ENCODE peak calls at places on chromosome 1, in seven cellular contexts. One of them, this sample, is unnamed.

GRCh38 chr1:21022279-21023040 is 154.2 kb downstream of the EIF4G3 start:
- DNase-seq in caudate nucleus: no peak
- DNase-seq in CD8-positive, alpha-beta memory T cell: no peak
- DNase-seq in effector memory CD4-positive, alpha-beta T cell: no peak
- DNase-seq in colonic mucosa: peak; percentile 72
- DNase-seq in dorsolateral prefrontal cortex: peak; percentile 35
- DNase-seq in RWPE1: peak; percentile 82
- DNase-seq in this sample: no peak

GRCh38 chr1:205285391-205286101 is 36.0 kb downstream of the NUAK2 start:
- DNase-seq in dorsolateral prefrontal cortex: no peak
- DNase-seq in effector memory CD4-positive, alpha-beta T cell: peak; percentile 32
- DNase-seq in RWPE1: no peak
- DNase-seq in colonic mucosa: no peak
- DNase-seq in caudate nucleus: no peak
- DNase-seq in CD8-positive, alpha-beta memory T cell: peak; percentile 40
- DNase-seq in this sample: no peak

GRCh38 chr1:30778156-30778978 is 20.8 kb upstream of the LAPTM5 start:
- DNase-seq in dorsolateral prefrontal cortex: peak; percentile 77
- DNase-seq in colonic mucosa: peak; percentile 54
- DNase-seq in CD8-positive, alpha-beta memory T cell: no peak
- DNase-seq in RWPE1: peak; percentile 84
- DNase-seq in effector memory CD4-positive, alpha-beta T cell: no peak
- DNase-seq in caudate nucleus: peak; percentile 32
- DNase-seq in this sample: no peak

GRCh38 chr1:145908653-145909052 is 1.2 kb downstream of the ITGA10 start:
- DNase-seq in RWPE1: no peak
- DNase-seq in colonic mucosa: no peak
- DNase-seq in CD8-positive, alpha-beta memory T cell: no peak
- DNase-seq in dorsolateral prefrontal cortex: no peak
- DNase-seq in effector memory CD4-positive, alpha-beta T cell: no peak
- DNase-seq in caudate nucleus: no peak
- DNase-seq in this sample: peak; percentile 5

GRCh38 chr1:228974296-228974695 is 239.0 kb downstream of the RHOU start:
- DNase-seq in dorsolateral prefrontal cortex: no peak
- DNase-seq in caudate nucleus: no peak
- DNase-seq in CD8-positive, alpha-beta memory T cell: no peak
- DNase-seq in RWPE1: no peak
- DNase-seq in effector memory CD4-positive, alpha-beta T cell: no peak
- DNase-seq in colonic mucosa: no peak
- DNase-seq in this sample: no peak

GRCh38 chr1:23545851-23546250 is 13.4 kb downstream of the ID3 start:
- DNase-seq in caudate nucleus: no peak
- DNase-seq in colonic mucosa: peak; percentile 68
- DNase-seq in RWPE1: no peak
- DNase-seq in effector memory CD4-positive, alpha-beta T cell: no peak
- DNase-seq in CD8-positive, alpha-beta memory T cell: no peak
- DNase-seq in dorsolateral prefrontal cortex: no peak
- DNase-seq in this sample: no peak

GRCh38 chr1:228972576-228972975 is 237.3 kb downstream of the RHOU start:
- DNase-seq in effector memory CD4-positive, alpha-beta T cell: no peak
- DNase-seq in RWPE1: no peak
- DNase-seq in dorsolateral prefrontal cortex: no peak
- DNase-seq in colonic mucosa: no peak
- DNase-seq in CD8-positive, alpha-beta memory T cell: no peak
- DNase-seq in caudate nucleus: no peak
- DNase-seq in this sample: no peak

GRCh38 chr1:202112864-202113689 is 9.6 kb upstream of the GPR37L1 start:
- DNase-seq in CD8-positive, alpha-beta memory T cell: no peak
- DNase-seq in colonic mucosa: peak; percentile 73
- DNase-seq in RWPE1: no peak
- DNase-seq in dorsolateral prefrontal cortex: no peak
- DNase-seq in effector memory CD4-positive, alpha-beta T cell: no peak
- DNase-seq in caudate nucleus: no peak
- DNase-seq in this sample: no peak

GRCh38 chr1:245389878-245390277 is 235.1 kb downstream of the KIF26B start:
- DNase-seq in colonic mucosa: no peak
- DNase-seq in CD8-positive, alpha-beta memory T cell: no peak
- DNase-seq in effector memory CD4-positive, alpha-beta T cell: no peak
- DNase-seq in RWPE1: no peak
- DNase-seq in dorsolateral prefrontal cortex: no peak
- DNase-seq in caudate nucleus: no peak
- DNase-seq in this sample: no peak

GRCh38 chr1:164726235-164726634 is 167.3 kb downstream of the PBX1 start:
- DNase-seq in colonic mucosa: no peak
- DNase-seq in dorsolateral prefrontal cortex: no peak
- DNase-seq in RWPE1: no peak
- DNase-seq in caudate nucleus: no peak
- DNase-seq in CD8-positive, alpha-beta memory T cell: no peak
- DNase-seq in effector memory CD4-positive, alpha-beta T cell: no peak
- DNase-seq in this sample: no peak

GRCh38 chr1:99650773-99651437 is 5.0 kb downstream of the PALMD start:
- DNase-seq in dorsolateral prefrontal cortex: no peak
- DNase-seq in effector memory CD4-positive, alpha-beta T cell: no peak
- DNase-seq in colonic mucosa: no peak
- DNase-seq in RWPE1: no peak
- DNase-seq in caudate nucleus: no peak
- DNase-seq in CD8-positive, alpha-beta memory T cell: no peak
- DNase-seq in this sample: no peak

GRCh38 chr1:117164209-117164608 is 42.7 kb upstream of the TRIM45 start:
- DNase-seq in RWPE1: no peak
- DNase-seq in effector memory CD4-positive, alpha-beta T cell: no peak
- DNase-seq in CD8-positive, alpha-beta memory T cell: no peak
- DNase-seq in caudate nucleus: no peak
- DNase-seq in colonic mucosa: no peak
- DNase-seq in dorsolateral prefrontal cortex: no peak
- DNase-seq in this sample: no peak

GRCh38 chr1:180291004-180291403 is 60.9 kb downstream of the LHX4 start:
- DNase-seq in colonic mucosa: peak; percentile 30
- DNase-seq in effector memory CD4-positive, alpha-beta T cell: no peak
- DNase-seq in dorsolateral prefrontal cortex: no peak
- DNase-seq in caudate nucleus: no peak
- DNase-seq in RWPE1: no peak
- DNase-seq in CD8-positive, alpha-beta memory T cell: no peak
- DNase-seq in this sample: no peak

GRCh38 chr1:18107671-18108312 is at the start of gene IGSF21:
- DNase-seq in colonic mucosa: no peak
- DNase-seq in dorsolateral prefrontal cortex: no peak
- DNase-seq in RWPE1: no peak
- DNase-seq in effector memory CD4-positive, alpha-beta T cell: no peak
- DNase-seq in caudate nucleus: no peak
- DNase-seq in CD8-positive, alpha-beta memory T cell: no peak
- DNase-seq in this sample: peak; percentile 39

GRCh38 chr1:26862781-26863676 is at the start of gene SFN:
- DNase-seq in caudate nucleus: peak; percentile 32
- DNase-seq in RWPE1: peak; percentile 91
- DNase-seq in CD8-positive, alpha-beta memory T cell: peak; percentile 22
- DNase-seq in dorsolateral prefrontal cortex: no peak
- DNase-seq in effector memory CD4-positive, alpha-beta T cell: peak; percentile 30
- DNase-seq in colonic mucosa: peak; percentile 93
- DNase-seq in this sample: peak; percentile 47

GRCh38 chr1:234530641-234531040 is 51.7 kb upstream of the TARBP1 start:
- DNase-seq in RWPE1: no peak
- DNase-seq in CD8-positive, alpha-beta memory T cell: no peak
- DNase-seq in caudate nucleus: no peak
- DNase-seq in dorsolateral prefrontal cortex: no peak
- DNase-seq in colonic mucosa: no peak
- DNase-seq in effector memory CD4-positive, alpha-beta T cell: no peak
- DNase-seq in this sample: no peak

GRCh38 chr1:234528073-234528865 is 49.3 kb upstream of the TARBP1 start:
- DNase-seq in effector memory CD4-positive, alpha-beta T cell: no peak
- DNase-seq in caudate nucleus: no peak
- DNase-seq in CD8-positive, alpha-beta memory T cell: no peak
- DNase-seq in dorsolateral prefrontal cortex: no peak
- DNase-seq in RWPE1: no peak
- DNase-seq in colonic mucosa: no peak
- DNase-seq in this sample: no peak

GRCh38 chr1:234529661-234530237 is 50.8 kb upstream of the TARBP1 start:
- DNase-seq in dorsolateral prefrontal cortex: no peak
- DNase-seq in RWPE1: no peak
- DNase-seq in effector memory CD4-positive, alpha-beta T cell: no peak
- DNase-seq in CD8-positive, alpha-beta memory T cell: no peak
- DNase-seq in caudate nucleus: no peak
- DNase-seq in colonic mucosa: no peak
- DNase-seq in this sample: no peak

GRCh38 chr1:234527346-234527745 is 48.4 kb upstream of the TARBP1 start:
- DNase-seq in colonic mucosa: no peak
- DNase-seq in CD8-positive, alpha-beta memory T cell: no peak
- DNase-seq in RWPE1: no peak
- DNase-seq in effector memory CD4-positive, alpha-beta T cell: no peak
- DNase-seq in caudate nucleus: no peak
- DNase-seq in dorsolateral prefrontal cortex: no peak
- DNase-seq in this sample: no peak

GRCh38 chr1:234529095-234529494 is 50.1 kb upstream of the TARBP1 start:
- DNase-seq in caudate nucleus: no peak
- DNase-seq in colonic mucosa: no peak
- DNase-seq in RWPE1: no peak
- DNase-seq in effector memory CD4-positive, alpha-beta T cell: no peak
- DNase-seq in CD8-positive, alpha-beta memory T cell: no peak
- DNase-seq in dorsolateral prefrontal cortex: no peak
- DNase-seq in this sample: no peak
- H3K27ac ChIP-seq in caudate nucleus: peak overlapping the region; percentile 45
- H3K27ac ChIP-seq in colonic mucosa: peak overlapping the region; percentile 32
- H3K27ac ChIP-seq in RWPE1: no peak overlapping the region
- H3K27ac ChIP-seq in effector memory CD4-positive, alpha-beta T cell: no peak overlapping the region
- H3K27ac ChIP-seq in CD8-positive, alpha-beta memory T cell: no peak overlapping the region
- H3K27ac ChIP-seq in dorsolateral prefrontal cortex: peak overlapping the region; percentile 56
- H3K27ac ChIP-seq in this sample: no peak overlapping the region

DNA sequence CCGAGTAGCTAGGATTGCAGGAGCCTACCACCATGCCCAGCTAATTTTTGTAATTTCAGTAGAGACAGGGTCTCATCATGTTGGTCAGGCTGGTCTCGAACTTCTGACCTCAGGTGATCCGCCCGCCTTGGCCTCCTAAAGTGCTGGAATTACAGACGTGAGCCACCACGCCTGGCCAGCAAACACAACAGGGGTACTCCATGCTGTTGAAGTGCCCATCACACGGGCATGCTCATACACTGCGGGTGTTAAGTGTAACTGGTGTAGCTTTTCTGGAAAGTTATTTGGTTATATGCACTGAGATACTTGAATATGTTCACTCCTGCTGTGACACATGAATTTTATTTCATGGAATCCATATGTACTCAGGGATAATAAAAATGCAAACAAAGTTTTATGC is 9.3 kb downstream of the SRSF4 start:
- DNase-seq in colonic mucosa: no peak
- DNase-seq in RWPE1: no peak
- DNase-seq in dorsolateral prefrontal cortex: no peak
- DNase-seq in CD8-positive, alpha-beta memory T cell: no peak
- DNase-seq in effector memory CD4-positive, alpha-beta T cell: no peak
- DNase-seq in caudate nucleus: no peak
- DNase-seq in this sample: no peak
- H3K27ac ChIP-seq in colonic mucosa: no peak overlapping the region
- H3K27ac ChIP-seq in RWPE1: no peak overlapping the region
- H3K27ac ChIP-seq in dorsolateral prefrontal cortex: no peak overlapping the region
- H3K27ac ChIP-seq in CD8-positive, alpha-beta memory T cell: no peak overlapping the region
- H3K27ac ChIP-seq in effector memory CD4-positive, alpha-beta T cell: no peak overlapping the region
- H3K27ac ChIP-seq in caudate nucleus: no peak overlapping the region
- H3K27ac ChIP-seq in this sample: no peak overlapping the region

GRCh38 chr1:165891461-165891860 is 64.0 kb downstream of the UCK2 start:
- DNase-seq in CD8-positive, alpha-beta memory T cell: no peak
- DNase-seq in dorsolateral prefrontal cortex: no peak
- DNase-seq in RWPE1: no peak
- DNase-seq in colonic mucosa: no peak
- DNase-seq in effector memory CD4-positive, alpha-beta T cell: no peak
- DNase-seq in caudate nucleus: no peak
- DNase-seq in this sample: no peak
- H3K27ac ChIP-seq in CD8-positive, alpha-beta memory T cell: no peak overlapping the region
- H3K27ac ChIP-seq in dorsolateral prefrontal cortex: no peak overlapping the region
- H3K27ac ChIP-seq in RWPE1: no peak overlapping the region
- H3K27ac ChIP-seq in colonic mucosa: no peak overlapping the region
- H3K27ac ChIP-seq in effector memory CD4-positive, alpha-beta T cell: no peak overlapping the region
- H3K27ac ChIP-seq in caudate nucleus: no peak overlapping the region
- H3K27ac ChIP-seq in this sample: peak overlapping the region; percentile 53

DNA sequence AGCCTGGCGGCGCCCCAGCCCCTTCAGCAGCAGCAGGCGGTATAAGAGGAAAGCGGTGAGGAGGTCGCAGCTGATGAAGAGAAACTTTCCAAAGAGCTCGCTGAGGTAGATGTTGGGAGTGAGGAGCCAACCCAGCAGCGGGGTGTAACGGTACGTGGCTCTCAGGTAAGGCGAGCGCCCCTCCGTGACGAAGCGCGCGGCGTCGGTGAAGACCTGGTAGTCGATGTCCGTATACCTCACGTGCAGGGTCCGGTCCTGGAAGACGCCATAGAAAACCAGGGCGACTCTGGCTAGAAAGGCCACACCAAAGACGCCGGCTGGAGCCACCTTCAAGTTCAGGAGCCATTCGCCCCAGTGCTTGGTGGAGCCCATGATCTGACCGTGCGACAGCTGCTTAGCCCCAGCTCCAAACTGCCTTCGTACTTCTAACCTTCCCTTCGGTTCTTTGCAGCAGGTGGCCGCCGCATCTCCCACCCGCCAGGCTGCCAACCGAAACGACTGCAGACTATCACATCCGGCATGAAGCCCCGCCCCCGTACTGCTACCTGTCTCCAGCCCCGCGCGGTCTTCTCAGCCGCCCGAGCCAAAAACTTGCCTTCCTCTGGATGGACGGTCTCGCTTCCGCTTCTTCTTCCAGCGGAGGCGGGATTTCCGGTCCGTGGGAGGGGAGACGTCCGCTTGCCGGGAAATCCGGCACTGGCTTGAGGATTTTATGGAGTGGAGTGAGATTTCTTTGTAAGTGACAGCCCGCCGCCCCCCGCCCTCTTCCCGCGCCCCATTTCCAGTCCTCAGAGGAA is at the start of gene PIGM:
- DNase-seq in CD8-positive, alpha-beta memory T cell: peak; percentile 92
- DNase-seq in dorsolateral prefrontal cortex: peak; percentile 93
- DNase-seq in caudate nucleus: peak; percentile 81
- DNase-seq in RWPE1: peak; percentile 96
- DNase-seq in colonic mucosa: peak; percentile 98
- DNase-seq in effector memory CD4-positive, alpha-beta T cell: peak; percentile 85
- DNase-seq in this sample: peak; percentile 100
- H3K27ac ChIP-seq in CD8-positive, alpha-beta memory T cell: peak within 1 kb of the TSS; percentile 58
- H3K27ac ChIP-seq in dorsolateral prefrontal cortex: peak within 1 kb of the TSS; percentile 78
- H3K27ac ChIP-seq in caudate nucleus: peak within 1 kb of the TSS; percentile 39
- H3K27ac ChIP-seq in RWPE1: peak within 1 kb of the TSS; percentile 78
- H3K27ac ChIP-seq in colonic mucosa: peak within 1 kb of the TSS; percentile 46
- H3K27ac ChIP-seq in effector memory CD4-positive, alpha-beta T cell: peak within 1 kb of the TSS; percentile 64
- H3K27ac ChIP-seq in this sample: peak within 1 kb of the TSS; percentile 53

GRCh38 chr1:41914515-41914914 is 4.2 kb downstream of the HIVEP3 start:
- DNase-seq in dorsolateral prefrontal cortex: no peak
- DNase-seq in colonic mucosa: no peak
- DNase-seq in CD8-positive, alpha-beta memory T cell: no peak
- DNase-seq in caudate nucleus: no peak
- DNase-seq in effector memory CD4-positive, alpha-beta T cell: no peak
- DNase-seq in RWPE1: no peak
- DNase-seq in this sample: no peak
- H3K27ac ChIP-seq in dorsolateral prefrontal cortex: no peak overlapping the region
- H3K27ac ChIP-seq in colonic mucosa: no peak overlapping the region
- H3K27ac ChIP-seq in CD8-positive, alpha-beta memory T cell: peak overlapping the region; percentile 14
- H3K27ac ChIP-seq in caudate nucleus: no peak overlapping the region
- H3K27ac ChIP-seq in effector memory CD4-positive, alpha-beta T cell: peak overlapping the region; percentile 26
- H3K27ac ChIP-seq in RWPE1: no peak overlapping the region
- H3K27ac ChIP-seq in this sample: no peak overlapping the region

GRCh38 chr1:67135354-67135753 is 584 bp upstream of the C1orf141 start:
- DNase-seq in caudate nucleus: no peak
- DNase-seq in colonic mucosa: no peak
- DNase-seq in dorsolateral prefrontal cortex: no peak
- DNase-seq in RWPE1: no peak
- DNase-seq in CD8-positive, alpha-beta memory T cell: no peak
- DNase-seq in effector memory CD4-positive, alpha-beta T cell: no peak
- DNase-seq in this sample: no peak
- H3K27ac ChIP-seq in caudate nucleus: no peak overlapping the region
- H3K27ac ChIP-seq in colonic mucosa: no peak overlapping the region
- H3K27ac ChIP-seq in dorsolateral prefrontal cortex: no peak overlapping the region
- H3K27ac ChIP-seq in RWPE1: no peak overlapping the region
- H3K27ac ChIP-seq in CD8-positive, alpha-beta memory T cell: no peak overlapping the region
- H3K27ac ChIP-seq in effector memory CD4-positive, alpha-beta T cell: no peak overlapping the region
- H3K27ac ChIP-seq in this sample: no peak overlapping the region